ENCODE peak calls at places on chromosomes 7 and 10, in nine cellular contexts. Y, H, N, A, D, J, Z, O and C are unnamed samples. For H3K4me1, the result is how much of the 10 kb centered on the place peaks cover.

GRCh38 chr10:12130237-12130872 is 878 bp downstream of the SEC61A2 start:
- DNase-seq in Y (peak), H (peak), N (peak), A (peak), D (peak), J (peak), Z (peak), O (peak), C (peak)

GRCh38 chr10:6601224-6601805 is 21.2 kb upstream of the PRKCQ start:
- DNase-seq in Y (no peak), H (no peak), N (no peak), A (no peak), D (no peak), J (no peak), Z (no peak), O (no peak), C (no peak)

GRCh38 chr7:148884049-148884298 is at the start of gene EZH2:
- DNase-seq in Y (no peak), H (no peak), N (no peak), A (no peak), D (no peak), J (no peak), Z (no peak), O (no peak), C (no peak)

GRCh38 chr10:74113546-74113945 is 37.1 kb downstream of the AP3M1 start:
- DNase-seq in Y (peak), H (no peak), N (no peak), A (no peak), D (peak), J (no peak), Z (peak), O (no peak), C (peak)

GRCh38 chr7:8210845-8211724 is 50.9 kb downstream of the ICA1 start:
- DNase-seq in Y (no peak), H (no peak), N (no peak), A (no peak), D (no peak), J (no peak), Z (no peak), O (no peak), C (no peak)

GRCh38 chr10:124697443-124697836 is 46.7 kb downstream of the FAM53B start:
- DNase-seq in Y (no peak), H (no peak), N (no peak), A (no peak), D (no peak), J (no peak), Z (no peak), O (no peak), C (no peak)

GRCh38 chr7:131717181-131717580 is 160.8 kb upstream of the PODXL start:
- DNase-seq in Y (no peak), H (no peak), N (no peak), A (no peak), D (no peak), J (no peak), Z (no peak), O (no peak), C (no peak)

GRCh38 chr10:26423722-26424121 is 14.4 kb upstream of the APBB1IP start:
- DNase-seq in Y (no peak), H (no peak), N (no peak), A (no peak), D (no peak), J (no peak), Z (no peak), O (no peak), C (no peak)

GRCh38 chr10:126749030-126749655 is 78.7 kb upstream of the C10orf90 start:
- DNase-seq in Y (peak), H (peak), N (peak), A (peak), D (peak), J (peak), Z (peak), O (peak), C (peak)

GRCh38 chr7:30887464-30887872 is 24.2 kb upstream of the AQP1 start:
- DNase-seq in Y (no peak), H (no peak), N (no peak), A (no peak), D (no peak), J (no peak), Z (no peak), O (no peak), C (no peak)

GRCh38 chr7:931871-932650 is 22.4 kb downstream of the ADAP1 start:
- DNase-seq in Y (no peak), H (no peak), N (no peak), A (no peak), D (no peak), J (no peak), Z (no peak), O (no peak), C (no peak)

GRCh38 chr7:16695621-16696237 is 49.7 kb downstream of the BZW2 start:
- DNase-seq in Y (peak), H (peak), N (peak), A (peak), D (peak), J (peak), Z (peak), O (peak), C (peak)

GRCh38 chr7:47405921-47406765 is 175.8 kb downstream of the TNS3 start:
- DNase-seq in Y (peak), H (no peak), N (peak), A (peak), D (peak), J (no peak), Z (no peak), O (peak), C (peak)

GRCh38 chr10:42950606-42951485 is 126.0 kb upstream of the RET start:
- DNase-seq in Y (no peak), H (no peak), N (no peak), A (no peak), D (no peak), J (no peak), Z (no peak), O (peak), C (no peak)

GRCh38 chr10:32259551-32259950 is 87.4 kb downstream of the EPC1 start:
- DNase-seq in Y (no peak), H (no peak), N (no peak), A (no peak), D (no peak), J (no peak), Z (no peak), O (no peak), C (no peak)

GRCh38 chr10:22621726-22622125 is 92.7 kb downstream of the PIP4K2A start:
- DNase-seq in Y (no peak), H (no peak), N (peak), A (no peak), D (no peak), J (no peak), Z (no peak), O (no peak), C (no peak)

GRCh38 chr10:22622242-22622806 is 92.1 kb downstream of the PIP4K2A start:
- DNase-seq in Y (no peak), H (no peak), N (no peak), A (no peak), D (no peak), J (no peak), Z (no peak), O (no peak), C (no peak)

GRCh38 chr10:22620929-22621328 is 93.4 kb downstream of the PIP4K2A start:
- DNase-seq in Y (no peak), H (no peak), N (no peak), A (no peak), D (peak), J (no peak), Z (no peak), O (no peak), C (no peak)

GRCh38 chr10:22619111-22619510 is 95.3 kb downstream of the PIP4K2A start:
- DNase-seq in Y (no peak), H (no peak), N (no peak), A (no peak), D (no peak), J (no peak), Z (no peak), O (no peak), C (peak)

GRCh38 chr10:22620140-22620857 is 94.1 kb downstream of the PIP4K2A start:
- DNase-seq in Y (peak), H (no peak), N (peak), A (peak), D (peak), J (no peak), Z (peak), O (peak), C (peak)
- H3K4me3 ChIP-seq in Y (peak), H (no peak), N (no peak), A (no peak), D (no peak), J (no peak), Z (peak), O (no peak), C (peak)

DNA sequence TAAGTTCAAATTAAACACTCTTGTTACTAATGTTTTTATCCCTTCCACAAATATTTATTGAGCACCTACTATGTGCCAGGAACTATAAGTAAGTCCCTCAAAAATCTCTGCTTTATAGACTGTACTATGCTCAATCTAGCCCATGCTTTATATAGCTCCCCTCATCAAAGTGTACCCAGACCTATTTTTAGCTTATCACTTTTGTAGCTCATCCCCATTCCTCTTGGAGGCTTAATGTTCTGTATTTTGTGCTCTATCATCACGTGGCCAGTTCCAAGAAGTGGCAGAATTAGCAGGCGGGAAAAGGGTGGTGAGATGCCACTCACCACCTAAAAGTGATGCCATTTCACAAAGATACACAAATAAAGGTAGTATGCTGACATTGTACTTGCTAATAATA is 138.1 kb upstream of the BET1 start:
- DNase-seq in Y (no peak), H (no peak), N (no peak), A (no peak), D (no peak), J (no peak), Z (no peak), O (no peak), C (no peak)
- H3K9ac ChIP-seq in Y (no peak), H (no peak), N (no peak), A (no peak), D (no peak), J (no peak), Z (no peak), O (no peak), C (no peak)

GRCh38 chr10:114996542-114996941 is 58.5 kb downstream of the TRUB1 start:
- DNase-seq in Y (no peak), H (no peak), N (no peak), A (peak), D (peak), J (no peak), Z (no peak), O (no peak), C (peak)

GRCh38 chr10:114990991-114991390 is 53.0 kb downstream of the TRUB1 start:
- DNase-seq in Y (no peak), H (no peak), N (no peak), A (no peak), D (no peak), J (no peak), Z (no peak), O (no peak), C (no peak)

GRCh38 chr10:114998993-114999392 is 61.0 kb downstream of the TRUB1 start:
- DNase-seq in Y (no peak), H (no peak), N (no peak), A (no peak), D (no peak), J (no peak), Z (no peak), O (no peak), C (no peak)

DNA sequence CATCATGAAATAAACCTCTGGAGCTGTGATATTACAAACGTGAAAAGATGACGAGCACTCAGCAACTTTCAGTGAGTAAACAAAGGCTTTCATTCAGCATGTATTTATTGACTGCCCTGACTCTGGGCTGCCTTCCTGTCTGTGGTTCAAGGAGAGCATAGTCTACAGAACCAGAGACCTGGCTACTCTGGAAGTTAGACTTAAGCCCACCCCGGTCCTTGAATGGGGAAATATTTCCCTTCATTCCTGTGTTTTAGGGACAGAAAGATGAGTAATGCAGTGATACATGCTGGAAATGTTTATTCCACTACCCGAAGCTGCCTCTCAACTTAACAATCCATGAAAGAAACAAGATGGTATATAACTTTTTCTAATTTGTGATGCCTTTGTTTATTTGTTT is 57.5 kb downstream of the TRUB1 start:
- DNase-seq in Y (no peak), H (no peak), N (no peak), A (peak), D (peak), J (no peak), Z (no peak), O (no peak), C (peak)
- H3K4me1 ChIP-seq in Y (under half), H (under half), N (under half), A (under half), D (under half), J (under half), Z (under half), O (under half), C (under half)

DNA sequence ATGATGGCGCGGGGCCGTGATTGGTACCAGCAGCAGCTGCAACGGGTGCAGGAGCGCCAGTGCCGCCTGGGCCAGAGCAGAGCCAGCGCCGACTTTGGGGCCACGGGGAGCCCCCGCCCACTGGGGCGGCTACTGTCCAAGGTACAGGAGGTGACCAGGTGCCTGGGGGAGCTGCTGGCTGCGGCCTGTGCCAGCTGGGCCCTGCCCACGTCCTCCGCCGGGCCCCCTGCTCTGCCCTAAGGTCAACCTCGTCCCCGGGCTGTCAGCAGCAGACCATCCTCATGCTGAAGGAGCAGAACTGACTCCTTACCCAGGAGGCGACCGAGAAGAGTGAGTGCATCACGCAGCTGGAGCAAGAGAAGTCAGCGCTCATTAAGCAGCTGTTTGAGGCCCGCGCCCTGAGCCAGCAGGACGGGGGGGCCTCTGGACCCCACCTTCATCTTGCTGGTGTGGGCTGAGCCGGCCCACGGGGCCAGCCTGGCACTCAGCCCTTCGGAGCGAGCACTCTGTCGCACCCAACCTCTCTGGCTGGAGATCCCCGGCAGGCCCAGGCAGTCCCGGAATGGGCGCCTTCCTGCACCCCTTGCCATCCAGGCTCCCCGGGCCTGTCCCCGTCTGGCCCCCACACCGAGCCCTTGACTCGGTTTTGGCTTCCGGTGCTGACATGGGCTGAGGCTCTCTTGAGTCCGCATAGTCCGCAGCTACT is 24.6 kb upstream of the ZNF716 start:
- DNase-seq in Y (no peak), H (no peak), N (no peak), A (no peak), D (no peak), J (no peak), Z (no peak), O (no peak), C (no peak)
- H3K4me3 ChIP-seq in Y (no peak), H (no peak), N (no peak), A (no peak), D (no peak), J (no peak), Z (no peak), O (no peak), C (no peak)

GRCh38 chr7:139105037-139105382 is 4.5 kb downstream of the ZC3HAV1 start:
- DNase-seq in Y (no peak), H (no peak), N (no peak), A (no peak), D (no peak), J (peak), Z (no peak), O (no peak), C (no peak)
- H3K9ac ChIP-seq in Y (no peak), H (no peak), N (no peak), A (no peak), D (no peak), J (peak), Z (no peak), O (no peak), C (no peak)

GRCh38 chr10:98168766-98169165 is 34.3 kb downstream of the R3HCC1L start:
- DNase-seq in Y (no peak), H (no peak), N (no peak), A (no peak), D (no peak), J (no peak), Z (no peak), O (no peak), C (no peak)

GRCh38 chr10:98172495-98172894 is 38.0 kb downstream of the R3HCC1L start:
- DNase-seq in Y (no peak), H (no peak), N (no peak), A (no peak), D (no peak), J (no peak), Z (no peak), O (no peak), C (no peak)

GRCh38 chr10:98169379-98169778 is 34.9 kb downstream of the R3HCC1L start:
- DNase-seq in Y (no peak), H (no peak), N (no peak), A (no peak), D (no peak), J (no peak), Z (no peak), O (no peak), C (no peak)

GRCh38 chr10:98172073-98172472 is 37.6 kb downstream of the R3HCC1L start:
- DNase-seq in Y (no peak), H (no peak), N (no peak), A (no peak), D (no peak), J (no peak), Z (no peak), O (no peak), C (no peak)

DNA sequence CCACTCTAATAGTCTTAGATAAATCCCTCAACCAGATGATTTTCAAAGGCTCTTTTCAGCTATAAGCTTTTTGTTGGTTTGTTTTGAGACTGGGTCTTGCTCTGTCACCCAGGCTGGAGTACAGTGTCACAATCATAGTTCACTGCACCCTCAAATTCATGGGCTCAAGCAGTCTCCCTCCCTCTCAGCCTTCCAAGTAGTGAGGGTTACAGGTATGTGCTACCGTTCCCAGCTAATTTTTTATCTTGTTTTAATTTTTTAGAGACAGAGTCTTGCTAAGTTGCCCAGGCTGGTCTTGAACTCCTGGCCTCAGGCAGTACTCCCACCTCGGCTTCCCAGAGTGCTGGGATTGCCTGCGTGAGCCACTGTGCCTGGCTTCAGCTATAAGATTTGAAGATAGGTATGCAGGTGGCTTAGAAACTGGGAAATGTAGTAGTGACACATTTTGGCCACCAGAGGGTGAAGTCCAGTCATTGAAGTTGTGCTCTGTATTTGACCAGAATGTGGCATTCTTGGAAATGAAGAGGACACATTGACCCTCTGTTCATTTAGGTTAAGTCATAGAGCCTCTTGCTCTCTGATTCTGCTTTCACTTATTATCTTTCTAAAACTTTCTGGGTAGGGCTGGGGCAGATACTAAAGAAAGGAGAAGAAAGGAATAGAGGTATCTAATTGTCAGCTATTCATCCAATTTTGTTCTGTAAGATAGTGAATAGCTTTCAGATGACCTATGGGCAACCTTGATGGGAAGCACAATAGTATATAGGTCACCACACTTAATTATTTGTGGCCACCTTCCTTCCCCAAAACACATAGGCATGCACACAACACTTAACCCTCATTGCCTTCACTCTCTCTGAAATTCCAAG is 36.0 kb downstream of the R3HCC1L start:
- DNase-seq in Y (peak), H (peak), N (peak), A (peak), D (peak), J (peak), Z (peak), O (peak), C (peak)
- H3K4me1 ChIP-seq in Y (under half), H (under half), N (under half), A (under half), D (under half), J (under half), Z (under half), O (under half), C (under half)

GRCh38 chr10:75405201-75406143 is 3.9 kb upstream of the ZNF503 start:
- DNase-seq in Y (peak), H (no peak), N (no peak), A (no peak), D (no peak), J (no peak), Z (peak), O (peak), C (no peak)
- H3K4me3 ChIP-seq in Y (peak), H (no peak), N (no peak), A (no peak), D (no peak), J (no peak), Z (peak), O (no peak), C (peak)

GRCh38 chr7:23475579-23475844 is 5.2 kb upstream of the IGF2BP3 start:
- DNase-seq in Y (no peak), H (no peak), N (no peak), A (no peak), D (no peak), J (no peak), Z (no peak), O (no peak), C (no peak)

GRCh38 chr7:23474829-23475578 is 4.7 kb upstream of the IGF2BP3 start:
- DNase-seq in Y (peak), H (no peak), N (peak), A (no peak), D (no peak), J (no peak), Z (peak), O (no peak), C (no peak)

GRCh38 chr7:23472974-23473847 is 2.9 kb upstream of the IGF2BP3 start:
- DNase-seq in Y (peak), H (no peak), N (peak), A (peak), D (no peak), J (no peak), Z (no peak), O (peak), C (no peak)

GRCh38 chr7:23473848-23474097 is 3.5 kb upstream of the IGF2BP3 start:
- DNase-seq in Y (no peak), H (no peak), N (no peak), A (no peak), D (no peak), J (no peak), Z (no peak), O (no peak), C (no peak)

DNA sequence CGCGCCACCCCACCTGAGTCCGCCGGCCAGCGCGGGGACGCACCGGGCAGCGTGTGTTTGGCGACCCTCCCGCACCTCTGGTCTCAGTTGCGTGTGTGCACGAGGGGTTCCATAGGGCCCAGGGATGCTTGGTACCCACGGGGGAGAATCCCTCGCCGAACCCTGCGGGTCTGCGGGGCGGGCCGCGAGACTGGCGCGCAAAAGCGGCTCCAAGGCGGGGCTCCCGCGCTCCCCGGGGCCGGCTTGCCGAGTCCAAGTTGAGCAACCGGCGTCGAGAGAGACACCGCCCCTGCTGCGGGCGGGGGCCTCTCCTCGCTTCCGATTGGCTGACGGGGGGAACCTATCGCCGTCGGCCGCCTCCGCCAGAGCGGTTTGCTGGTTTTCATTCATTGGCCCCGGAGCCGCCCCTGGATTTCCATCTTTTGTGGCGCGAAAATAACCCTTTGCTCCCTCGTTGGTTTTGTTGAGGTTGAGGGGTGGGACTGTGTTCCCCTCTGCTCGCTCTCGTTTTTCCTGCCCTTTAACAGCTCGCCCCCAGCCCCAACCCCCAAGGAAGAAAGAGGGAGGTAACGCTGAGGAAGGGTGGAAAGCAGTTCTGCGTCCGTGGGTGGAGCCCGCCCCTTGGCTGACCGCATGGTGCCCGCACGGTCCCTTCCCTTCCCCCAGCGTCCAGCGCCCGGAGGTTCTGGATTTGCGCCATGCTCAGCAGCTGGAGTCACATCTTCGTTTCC is 4.0 kb upstream of the IGF2BP3 start:
- DNase-seq in Y (peak), H (peak), N (peak), A (peak), D (peak), J (peak), Z (peak), O (peak), C (peak)
- H3K9ac ChIP-seq in Y (no peak), H (peak), N (peak), A (peak), D (peak), J (peak), Z (peak), O (no peak), C (no peak)